ENCODE peak calls at places on chromosome 11, in six cellular contexts. S, G, L, Y, X and D are unnamed samples.

GRCh38 chr11:82174610-82175009 is 559.1 kb downstream of the FAM181B start:
- DNase-seq in Y (no peak), L (no peak), S (no peak), X (no peak), G (peak; percentile 4), D (no peak)

GRCh38 chr11:75262961-75263852 is 22.6 kb downstream of the TPBGL start:
- DNase-seq in G (no peak), X (no peak), Y (no peak), L (no peak), S (no peak), D (no peak)

GRCh38 chr11:7906481-7906880 is 24.6 kb downstream of the OR10A6 start:
- DNase-seq in X (no peak), S (no peak), Y (no peak), L (no peak), G (no peak), D (no peak)

GRCh38 chr11:12200359-12201015 is 90.1 kb downstream of the MICAL2 start:
- DNase-seq in S (no peak), X (no peak), L (no peak), G (no peak), Y (no peak), D (no peak)

GRCh38 chr11:13868710-13869403 is 93.7 kb upstream of the SPON1 start:
- DNase-seq in Y (no peak), X (no peak), G (no peak), L (no peak), S (no peak), D (no peak)

GRCh38 chr11:36195496-36196346 is 93.5 kb downstream of the COMMD9 start:
- DNase-seq in L (no peak), Y (no peak), G (no peak), S (no peak), X (no peak), D (no peak)

GRCh38 chr11:13140873-13141655 is 131.9 kb downstream of the RASSF10 start:
- DNase-seq in S (no peak), Y (no peak), X (no peak), G (peak; percentile 48), L (no peak), D (no peak)

GRCh38 chr11:19380375-19380774 is 139.6 kb upstream of the E2F8 start:
- DNase-seq in Y (no peak), X (no peak), L (no peak), S (no peak), G (no peak), D (no peak)

GRCh38 chr11:14445542-14446530 is 53.8 kb downstream of the COPB1 start:
- DNase-seq in G (no peak), X (no peak), S (no peak), Y (no peak), L (no peak), D (no peak)

GRCh38 chr11:2860636-2861035 is 24.9 kb downstream of the CDKN1C start:
- DNase-seq in L (peak; percentile 11), X (no peak), G (peak; percentile 57), Y (no peak), S (peak; percentile 34), D (no peak)

GRCh38 chr11:63961608-63962412 is 12.6 kb upstream of the COX8A start:
- DNase-seq in Y (no peak), G (peak; percentile 46), X (no peak), S (peak; percentile 80), L (no peak), D (no peak)

GRCh38 chr11:72369786-72370185 is 64.5 kb downstream of the CLPB start:
- DNase-seq in S (no peak), X (no peak), Y (no peak), L (no peak), G (no peak), D (no peak)

GRCh38 chr11:6111635-6112034 is 4.2 kb downstream of the OR56B4 start:
- DNase-seq in G (no peak), Y (no peak), S (no peak), X (no peak), L (no peak), D (no peak)

GRCh38 chr11:99019676-99020075 is 1.1 kb upstream of the CNTN5 start:
- DNase-seq in G (no peak), Y (no peak), X (no peak), L (no peak), S (no peak), D (no peak)
- TF ChIP-seq TAF1 in G (no peak), Y (no peak), X (no peak), L (no peak), S (no peak), D (no peak)

DNA sequence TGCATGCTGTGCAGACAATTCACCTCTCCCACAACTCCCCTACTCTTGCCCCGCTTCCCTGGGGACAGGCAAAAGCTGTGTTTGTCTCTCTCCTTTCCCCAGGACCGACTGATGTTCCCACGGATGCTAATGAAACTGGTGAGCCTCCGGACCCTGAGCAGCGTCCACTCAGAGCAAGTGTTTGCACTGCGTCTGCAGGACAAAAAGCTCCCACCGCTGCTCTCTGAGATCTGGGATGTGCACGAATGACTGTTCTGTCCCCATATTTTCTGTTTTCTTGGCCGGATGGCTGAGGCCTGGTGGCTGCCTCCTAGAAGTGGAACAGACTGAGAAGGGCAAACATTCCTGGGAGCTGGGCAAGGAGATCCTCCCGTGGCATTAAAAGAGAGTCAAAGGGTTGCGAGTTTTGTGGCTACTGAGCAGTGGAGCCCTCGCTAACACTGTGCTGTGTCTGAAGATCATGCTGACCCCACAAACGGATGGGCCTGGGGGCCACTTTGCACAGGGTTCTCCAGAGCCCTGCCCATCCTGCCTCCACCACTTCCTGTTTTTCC is 1.4 kb upstream of the MADD start:
- DNase-seq in S (no peak), L (no peak), X (no peak), Y (no peak), G (no peak), D (no peak)
- TF ChIP-seq POLR2A in S (no peak), L (no peak), X (no peak), Y (no peak), G (no peak), D (no peak)

DNA sequence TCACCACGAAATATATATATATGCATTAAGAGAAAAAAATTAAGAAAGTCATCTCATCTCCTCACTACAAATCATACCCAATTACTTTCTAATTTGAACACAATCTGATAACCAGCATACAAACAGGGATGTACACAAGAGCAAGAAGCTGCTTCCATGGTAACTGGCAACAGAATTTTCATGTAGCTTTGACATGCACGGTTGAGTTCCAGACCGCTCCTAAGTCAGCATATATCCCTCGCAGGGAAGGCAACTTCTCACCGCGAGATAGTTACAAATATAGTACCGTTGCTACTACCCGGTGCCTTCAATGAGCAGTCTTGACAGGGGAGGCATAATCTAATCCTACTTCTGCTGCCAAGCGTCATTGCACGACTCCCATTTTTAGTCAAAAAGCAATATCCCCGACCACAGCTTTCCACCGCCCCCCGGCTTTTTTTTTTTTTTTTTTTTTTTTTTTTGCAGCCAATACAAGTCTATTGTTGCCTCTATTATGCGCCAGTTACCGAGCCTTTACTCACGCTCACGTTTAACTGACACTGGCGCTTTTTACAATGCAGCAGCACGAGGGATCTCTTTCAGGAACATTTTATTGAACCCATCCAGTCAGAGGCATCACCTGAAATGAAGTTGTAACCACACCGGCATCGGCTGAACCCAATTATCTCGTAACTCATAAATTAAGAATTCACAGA is 2.2 kb downstream of the CADM1 start:
- DNase-seq in S (no peak), X (no peak), Y (no peak), L (peak; percentile 20), G (peak; percentile 37), D (no peak)
- TF ChIP-seq TAF1 in S (no peak), X (no peak), Y (no peak), L (no peak), G (no peak), D (no peak)

DNA sequence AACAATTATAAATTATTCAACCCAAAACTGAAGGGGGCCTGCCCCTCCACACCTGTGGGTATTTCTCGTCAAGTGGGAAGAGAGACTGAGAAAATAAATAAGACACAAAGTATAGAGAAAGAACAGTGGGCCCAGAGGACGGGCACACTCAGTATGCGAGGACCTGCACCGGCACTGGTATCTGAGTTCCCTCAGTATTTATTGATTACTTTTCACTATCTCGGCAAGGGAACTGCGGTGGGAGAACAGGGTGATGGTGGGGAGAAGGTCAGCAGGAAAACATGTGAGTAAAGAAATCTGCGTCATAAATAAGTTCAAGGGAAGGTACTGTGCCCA is 3.2 kb downstream of the C11orf54 start:
- DNase-seq in Y (no peak), S (no peak), G (peak; percentile 49), L (no peak), X (no peak), D (no peak)
- TF ChIP-seq POLR2A in Y (no peak), S (no peak), G (no peak), L (no peak), X (no peak), D (no peak)

GRCh38 chr11:66111158-66111557 is 41.1 kb downstream of the PACS1 start:
- DNase-seq in G (no peak), S (no peak), Y (no peak), L (no peak), X (no peak), D (no peak)

GRCh38 chr11:66113132-66113856 is 43.2 kb downstream of the PACS1 start:
- DNase-seq in X (no peak), G (peak; percentile 53), L (no peak), S (no peak), Y (no peak), D (no peak)

GRCh38 chr11:66112041-66112491 is 42.0 kb downstream of the PACS1 start:
- DNase-seq in L (no peak), X (no peak), S (no peak), Y (no peak), G (no peak), D (no peak)

GRCh38 chr11:66115638-66116410 is 45.8 kb downstream of the PACS1 start:
- DNase-seq in G (peak; percentile 46), X (no peak), Y (peak; percentile 28), L (peak; percentile 92), S (no peak), D (no peak)

GRCh38 chr11:66112640-66113098 is 42.6 kb downstream of the PACS1 start:
- DNase-seq in S (no peak), Y (no peak), L (no peak), X (no peak), G (no peak), D (no peak)
- TF ChIP-seq TAF1 in S (no peak), Y (no peak), L (no peak), X (no peak), G (no peak), D (no peak)

GRCh38 chr11:9568854-9569587 is 4.4 kb upstream of the WEE1 start:
- DNase-seq in Y (no peak), S (no peak), X (no peak), G (peak; percentile 97), L (no peak), D (no peak)

GRCh38 chr11:9565822-9566560 is 7.5 kb upstream of the WEE1 start:
- DNase-seq in L (peak; percentile 84), S (peak; percentile 83), Y (peak; percentile 32), G (peak; percentile 99), X (peak; percentile 60), D (peak; percentile 28)

GRCh38 chr11:9568161-9568853 is 5.2 kb upstream of the WEE1 start:
- DNase-seq in G (no peak), X (no peak), Y (no peak), S (no peak), L (no peak), D (no peak)

GRCh38 chr11:9567401-9567800 is 6.1 kb upstream of the WEE1 start:
- DNase-seq in X (no peak), S (no peak), Y (no peak), G (no peak), L (no peak), D (no peak)

GRCh38 chr11:9566561-9567063 is 6.9 kb upstream of the WEE1 start:
- DNase-seq in L (no peak), Y (no peak), S (no peak), G (no peak), X (no peak), D (no peak)
- TF ChIP-seq POLR2A in L (no peak), Y (no peak), S (no peak), G (no peak), X (no peak), D (no peak)